ENCODE peak calls at places on chromosomes 16 and 17, in six cellular contexts. One of them, this sample, is unnamed.

GRCh38 chr17:50954641-50955121 is 88.5 kb upstream of the TOB1 start:
- DNase-seq in H1: no peak
- DNase-seq in H9: no peak
- DNase-seq in neuronal stem cell: no peak
- DNase-seq in IMR-90: no peak
- DNase-seq in trophoblast cell: no peak
- DNase-seq in this sample: no peak

GRCh38 chr17:75260679-75261335 is 599 bp downstream of the GGA3 start:
- DNase-seq in neuronal stem cell: no peak
- DNase-seq in H9: no peak
- DNase-seq in H1: no peak
- DNase-seq in IMR-90: peak
- DNase-seq in trophoblast cell: peak
- DNase-seq in this sample: peak

GRCh38 chr17:4334332-4334731 is 32.1 kb downstream of the UBE2G1 start:
- DNase-seq in H9: no peak
- DNase-seq in trophoblast cell: peak
- DNase-seq in H1: no peak
- DNase-seq in neuronal stem cell: no peak
- DNase-seq in IMR-90: no peak
- DNase-seq in this sample: no peak

GRCh38 chr17:75845933-75846700 is 1.9 kb upstream of the UNC13D start:
- DNase-seq in trophoblast cell: peak
- DNase-seq in H1: no peak
- DNase-seq in IMR-90: no peak
- DNase-seq in H9: peak
- DNase-seq in neuronal stem cell: no peak
- DNase-seq in this sample: no peak

GRCh38 chr17:43570518-43570928 is 24.4 kb upstream of the ETV4 start:
- DNase-seq in neuronal stem cell: no peak
- DNase-seq in IMR-90: peak
- DNase-seq in H1: no peak
- DNase-seq in trophoblast cell: no peak
- DNase-seq in H9: no peak
- DNase-seq in this sample: peak

GRCh38 chr16:49600976-49601375 is 227.4 kb downstream of the C16orf78 start:
- DNase-seq in neuronal stem cell: no peak
- DNase-seq in H1: peak
- DNase-seq in trophoblast cell: no peak
- DNase-seq in IMR-90: no peak
- DNase-seq in H9: peak
- DNase-seq in this sample: no peak

GRCh38 chr17:65925606-65926307 is 266.2 kb downstream of the CEP112 start:
- DNase-seq in IMR-90: peak
- DNase-seq in H9: no peak
- DNase-seq in H1: no peak
- DNase-seq in neuronal stem cell: no peak
- DNase-seq in trophoblast cell: no peak
- DNase-seq in this sample: no peak

GRCh38 chr16:14458576-14458975 is 171.5 kb downstream of the PARN start:
- DNase-seq in IMR-90: no peak
- DNase-seq in H1: peak
- DNase-seq in H9: peak
- DNase-seq in neuronal stem cell: no peak
- DNase-seq in trophoblast cell: no peak
- DNase-seq in this sample: no peak

GRCh38 chr16:57802635-57803412 is 533 bp upstream of the KIFC3 start:
- DNase-seq in neuronal stem cell: no peak
- DNase-seq in IMR-90: peak
- DNase-seq in trophoblast cell: no peak
- DNase-seq in H9: peak
- DNase-seq in H1: peak
- DNase-seq in this sample: peak

GRCh38 chr17:82923366-82924113 is 83.7 kb upstream of the ZNF750 start:
- DNase-seq in H1: no peak
- DNase-seq in IMR-90: no peak
- DNase-seq in trophoblast cell: no peak
- DNase-seq in H9: no peak
- DNase-seq in neuronal stem cell: no peak
- DNase-seq in this sample: no peak

GRCh38 chr17:44832821-44833220 is 2.7 kb upstream of the GJC1 start:
- DNase-seq in H1: no peak
- DNase-seq in IMR-90: no peak
- DNase-seq in neuronal stem cell: no peak
- DNase-seq in H9: no peak
- DNase-seq in trophoblast cell: no peak
- DNase-seq in this sample: no peak

GRCh38 chr16:75064403-75065148 is 52.0 kb downstream of the LDHD start:
- DNase-seq in trophoblast cell: no peak
- DNase-seq in neuronal stem cell: no peak
- DNase-seq in H9: no peak
- DNase-seq in H1: no peak
- DNase-seq in IMR-90: peak
- DNase-seq in this sample: no peak

GRCh38 chr17:47895254-47895855 is 681 bp upstream of the SP2 start:
- DNase-seq in neuronal stem cell: no peak
- DNase-seq in H9: no peak
- DNase-seq in trophoblast cell: peak
- DNase-seq in H1: no peak
- DNase-seq in IMR-90: peak
- DNase-seq in this sample: no peak

GRCh38 chr17:75831032-75831567 is 13.1 kb downstream of the UNC13D start:
- DNase-seq in neuronal stem cell: no peak
- DNase-seq in IMR-90: no peak
- DNase-seq in H1: no peak
- DNase-seq in trophoblast cell: no peak
- DNase-seq in H9: peak
- DNase-seq in this sample: no peak

GRCh38 chr17:12509836-12510235 is 155.9 kb upstream of the MYOCD start:
- DNase-seq in IMR-90: no peak
- DNase-seq in trophoblast cell: peak
- DNase-seq in H9: no peak
- DNase-seq in H1: no peak
- DNase-seq in neuronal stem cell: no peak
- DNase-seq in this sample: peak

GRCh38 chr17:36057900-36058299 is 6.2 kb upstream of the CCL18 start:
- DNase-seq in H9: no peak
- DNase-seq in H1: no peak
- DNase-seq in neuronal stem cell: no peak
- DNase-seq in trophoblast cell: no peak
- DNase-seq in IMR-90: no peak
- DNase-seq in this sample: no peak

GRCh38 chr17:48842746-48843145 is 11.9 kb downstream of the CALCOCO2 start:
- DNase-seq in trophoblast cell: no peak
- DNase-seq in neuronal stem cell: no peak
- DNase-seq in H9: no peak
- DNase-seq in IMR-90: peak
- DNase-seq in H1: no peak
- DNase-seq in this sample: no peak

GRCh38 chr17:18974407-18975149 is 22.6 kb downstream of the SLC5A10 start:
- DNase-seq in trophoblast cell: no peak
- DNase-seq in IMR-90: peak
- DNase-seq in H9: no peak
- DNase-seq in neuronal stem cell: no peak
- DNase-seq in H1: no peak
- DNase-seq in this sample: no peak

GRCh38 chr16:17590711-17591654 is 120.2 kb upstream of the XYLT1 start:
- DNase-seq in IMR-90: no peak
- DNase-seq in trophoblast cell: peak
- DNase-seq in neuronal stem cell: no peak
- DNase-seq in H1: no peak
- DNase-seq in H9: no peak
- DNase-seq in this sample: no peak

GRCh38 chr17:68344701-68345136 is 53.4 kb downstream of the ARSG start:
- DNase-seq in H1: no peak
- DNase-seq in neuronal stem cell: peak
- DNase-seq in IMR-90: no peak
- DNase-seq in H9: no peak
- DNase-seq in trophoblast cell: peak
- DNase-seq in this sample: no peak

GRCh38 chr17:29207986-29208385 is 27.8 kb upstream of the MYO18A start:
- DNase-seq in IMR-90: no peak
- DNase-seq in H9: no peak
- DNase-seq in H1: no peak
- DNase-seq in trophoblast cell: peak
- DNase-seq in neuronal stem cell: no peak
- DNase-seq in this sample: no peak
- H4K91ac ChIP-seq in IMR-90: no peak
- H4K91ac ChIP-seq in H9: no peak
- H4K91ac ChIP-seq in H1: no peak
- H4K91ac ChIP-seq in trophoblast cell: no peak
- H4K91ac ChIP-seq in neuronal stem cell: no peak
- H4K91ac ChIP-seq in this sample: no peak

GRCh38 chr17:17176341-17176740 is 29.8 kb downstream of the PLD6 start:
- DNase-seq in H1: no peak
- DNase-seq in neuronal stem cell: no peak
- DNase-seq in H9: no peak
- DNase-seq in trophoblast cell: no peak
- DNase-seq in IMR-90: no peak
- DNase-seq in this sample: no peak

GRCh38 chr17:17173921-17174320 is 32.2 kb downstream of the PLD6 start:
- DNase-seq in neuronal stem cell: no peak
- DNase-seq in IMR-90: no peak
- DNase-seq in H9: no peak
- DNase-seq in H1: no peak
- DNase-seq in trophoblast cell: no peak
- DNase-seq in this sample: no peak

GRCh38 chr17:17177186-17177585 is 28.9 kb downstream of the PLD6 start:
- DNase-seq in trophoblast cell: no peak
- DNase-seq in IMR-90: no peak
- DNase-seq in neuronal stem cell: no peak
- DNase-seq in H1: no peak
- DNase-seq in H9: no peak
- DNase-seq in this sample: no peak

GRCh38 chr17:17175340-17175739 is 30.8 kb downstream of the PLD6 start:
- DNase-seq in H9: no peak
- DNase-seq in IMR-90: no peak
- DNase-seq in trophoblast cell: no peak
- DNase-seq in neuronal stem cell: no peak
- DNase-seq in H1: no peak
- DNase-seq in this sample: no peak

GRCh38 chr17:17175917-17176316 is 30.2 kb downstream of the PLD6 start:
- DNase-seq in neuronal stem cell: no peak
- DNase-seq in H9: no peak
- DNase-seq in IMR-90: no peak
- DNase-seq in trophoblast cell: no peak
- DNase-seq in H1: no peak
- DNase-seq in this sample: no peak
- H2AFZ ChIP-seq in neuronal stem cell: no peak
- H2AFZ ChIP-seq in H9: no peak
- H2AFZ ChIP-seq in IMR-90: no peak
- H2AFZ ChIP-seq in trophoblast cell: no peak
- H2AFZ ChIP-seq in H1: no peak
- H2AFZ ChIP-seq in this sample: no peak

GRCh38 chr16:85273293-85273692 is 161.0 kb upstream of the CIBAR2 start:
- DNase-seq in H1: no peak
- DNase-seq in H9: no peak
- DNase-seq in neuronal stem cell: no peak
- DNase-seq in trophoblast cell: no peak
- DNase-seq in IMR-90: no peak
- DNase-seq in this sample: no peak
- H4K91ac ChIP-seq in H1: no peak
- H4K91ac ChIP-seq in H9: no peak
- H4K91ac ChIP-seq in neuronal stem cell: no peak
- H4K91ac ChIP-seq in trophoblast cell: no peak
- H4K91ac ChIP-seq in IMR-90: no peak
- H4K91ac ChIP-seq in this sample: no peak

GRCh38 chr17:39598047-39598481 is 9.7 kb downstream of the NEUROD2 start:
- DNase-seq in neuronal stem cell: no peak
- DNase-seq in H1: peak
- DNase-seq in H9: no peak
- DNase-seq in IMR-90: no peak
- DNase-seq in trophoblast cell: no peak
- DNase-seq in this sample: no peak

GRCh38 chr17:39598635-39599005 is 9.1 kb downstream of the NEUROD2 start:
- DNase-seq in neuronal stem cell: no peak
- DNase-seq in H1: peak
- DNase-seq in IMR-90: no peak
- DNase-seq in H9: no peak
- DNase-seq in trophoblast cell: no peak
- DNase-seq in this sample: no peak

GRCh38 chr17:39596543-39597267 is 11.0 kb downstream of the NEUROD2 start:
- DNase-seq in neuronal stem cell: no peak
- DNase-seq in trophoblast cell: no peak
- DNase-seq in IMR-90: no peak
- DNase-seq in H1: peak
- DNase-seq in H9: no peak
- DNase-seq in this sample: no peak

GRCh38 chr17:39595928-39596327 is 11.8 kb downstream of the NEUROD2 start:
- DNase-seq in H9: no peak
- DNase-seq in neuronal stem cell: no peak
- DNase-seq in trophoblast cell: no peak
- DNase-seq in H1: peak
- DNase-seq in IMR-90: no peak
- DNase-seq in this sample: no peak

DNA sequence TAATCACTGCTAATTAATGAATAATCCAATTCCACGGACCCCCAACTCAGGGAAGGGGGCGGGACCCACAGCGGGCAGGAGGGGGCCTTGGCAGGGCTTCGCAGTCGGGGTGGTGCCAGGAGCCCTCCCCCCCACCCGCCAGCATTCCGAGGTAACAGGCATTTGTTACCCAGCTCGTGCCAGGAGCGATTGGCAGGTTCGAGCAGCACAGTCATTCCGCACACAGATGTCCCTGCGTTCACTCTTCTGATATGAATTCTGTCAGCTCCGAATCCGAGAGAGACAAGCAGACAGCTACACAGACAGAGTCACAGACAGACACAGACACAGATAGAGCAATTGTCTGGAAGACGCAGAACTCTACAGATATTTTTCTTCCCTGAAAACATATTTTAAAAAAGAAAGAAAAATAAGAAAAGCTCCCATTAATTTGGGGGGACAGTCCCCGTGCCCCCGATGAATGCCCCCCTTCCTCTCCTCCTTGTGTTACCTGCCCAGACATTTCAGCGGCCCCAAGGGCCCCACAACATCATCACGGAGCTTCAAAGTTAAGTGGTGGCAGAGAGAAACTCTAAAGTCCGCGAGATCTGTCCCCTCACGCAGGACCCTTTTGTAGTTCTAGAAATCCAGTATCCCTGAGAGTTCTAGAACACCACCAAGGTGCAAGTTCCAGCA is 10.2 kb downstream of the NEUROD2 start:
- DNase-seq in H1: no peak
- DNase-seq in H9: no peak
- DNase-seq in trophoblast cell: no peak
- DNase-seq in IMR-90: no peak
- DNase-seq in neuronal stem cell: no peak
- DNase-seq in this sample: no peak
- H2AFZ ChIP-seq in H1: no peak
- H2AFZ ChIP-seq in H9: no peak
- H2AFZ ChIP-seq in trophoblast cell: no peak
- H2AFZ ChIP-seq in IMR-90: no peak
- H2AFZ ChIP-seq in neuronal stem cell: no peak
- H2AFZ ChIP-seq in this sample: no peak

GRCh38 chr16:30351586-30352419 is 3.3 kb downstream of the CD2BP2 start:
- DNase-seq in trophoblast cell: no peak
- DNase-seq in H1: no peak
- DNase-seq in neuronal stem cell: no peak
- DNase-seq in IMR-90: peak
- DNase-seq in H9: no peak
- DNase-seq in this sample: no peak
- H4K91ac ChIP-seq in trophoblast cell: no peak
- H4K91ac ChIP-seq in H1: no peak
- H4K91ac ChIP-seq in neuronal stem cell: no peak
- H4K91ac ChIP-seq in IMR-90: no peak
- H4K91ac ChIP-seq in H9: no peak
- H4K91ac ChIP-seq in this sample: no peak

This sample was measured in mesenchymal stem cell.